ENCODE peak calls at places on chromosomes 13 and 19, in five cellular contexts. T is transverse colon, Q is tibial nerve, L is stomach, K is suprapubic skin. S is an unnamed sample.

GRCh38 chr13:33139186-33139585 is 123.0 kb downstream of the KL start:
- DNase-seq in Q (peak; percentile 54), K (peak; percentile 76), T (peak; percentile 42), L (no peak), S (no peak)

GRCh38 chr19:53977991-53978731 is 13.3 kb upstream of the CACNG6 start:
- DNase-seq in L (no peak), Q (no peak), T (no peak), K (no peak), S (no peak)

GRCh38 chr13:50892162-50892944 is 17.2 kb upstream of the RNASEH2B start:
- DNase-seq in Q (no peak), K (no peak), T (peak; percentile 40), L (no peak), S (no peak)

GRCh38 chr19:41928221-41928683 is at the start of gene ERFL:
- DNase-seq in Q (no peak), T (no peak), L (no peak), K (no peak), S (no peak)

GRCh38 chr13:101945435-101945834 is 456.4 kb downstream of the FGF14 start:
- DNase-seq in L (no peak), Q (no peak), K (no peak), T (no peak), S (no peak)

GRCh38 chr13:26941345-26942174 is 181.0 kb upstream of the GPR12 start:
- DNase-seq in T (no peak), K (no peak), Q (no peak), L (no peak), S (no peak)

GRCh38 chr19:53112286-53112685 is 9.1 kb upstream of the ZNF160 start:
- DNase-seq in Q (no peak), T (no peak), L (no peak), K (no peak), S (no peak)

GRCh38 chr13:51453959-51454703 is 1.3 kb upstream of the INTS6 start:
- DNase-seq in L (no peak), Q (no peak), K (no peak), T (peak; percentile 33), S (peak; percentile 38)

GRCh38 chr19:5308471-5309437 is 31.9 kb downstream of the PTPRS start:
- DNase-seq in L (peak; percentile 72), Q (peak; percentile 55), K (peak; percentile 73), T (peak; percentile 62), S (peak; percentile 80)

GRCh38 chr13:36352350-36352749 is 6.2 kb upstream of the SPART start:
- DNase-seq in L (no peak), T (no peak), K (no peak), Q (no peak), S (no peak)

GRCh38 chr13:91817250-91817649 is 418.8 kb downstream of the GPC5 start:
- DNase-seq in K (no peak), Q (no peak), L (no peak), T (no peak), S (no peak)

GRCh38 chr19:53868091-53868891 is 608 bp downstream of the MYADM start:
- DNase-seq in L (peak; percentile 44), K (peak; percentile 90), Q (no peak), T (peak; percentile 69), S (peak; percentile 59)

GRCh38 chr13:61766667-61767058 is 351.0 kb upstream of the PCDH20 start:
- DNase-seq in T (no peak), Q (no peak), K (no peak), L (no peak), S (no peak)

GRCh38 chr13:48954086-48954485 is 21.6 kb upstream of the FNDC3A start:
- DNase-seq in L (no peak), T (no peak), K (no peak), Q (no peak), S (no peak)

GRCh38 chr13:84237181-84237580 is 354.9 kb upstream of the SLITRK1 start:
- DNase-seq in T (no peak), Q (no peak), L (no peak), K (no peak), S (no peak)

GRCh38 chr13:54637377-54637776 is 1608.8 kb downstream of the OLFM4 start:
- DNase-seq in K (no peak), T (no peak), L (no peak), Q (no peak), S (no peak)

GRCh38 chr19:38384209-38385027 is 3.4 kb downstream of the GGN start:
- DNase-seq in T (no peak), L (no peak), Q (no peak), K (no peak), S (no peak)

GRCh38 chr19:55333870-55334269 is 5.8 kb upstream of the KMT5C start:
- DNase-seq in Q (no peak), L (peak; percentile 60), K (no peak), T (peak; percentile 88), S (no peak)

GRCh38 chr13:48580185-48580803 is 47.4 kb upstream of the RCBTB2 start:
- DNase-seq in K (no peak), Q (peak; percentile 85), T (peak; percentile 84), L (peak; percentile 85), S (peak; percentile 73)

GRCh38 chr19:54893406-54893805 is 12.5 kb upstream of the NCR1 start:
- DNase-seq in Q (no peak), T (no peak), K (no peak), L (no peak), S (no peak)

GRCh38 chr13:104085611-104086010 is 1019.4 kb upstream of the SLC10A2 start:
- DNase-seq in T (no peak), K (no peak), L (no peak), Q (no peak), S (no peak)

GRCh38 chr13:95924389-95924994 is 128.7 kb downstream of the UGGT2 start:
- DNase-seq in L (no peak), Q (no peak), T (no peak), K (no peak), S (no peak)

GRCh38 chr13:24341439-24341838 is 32.1 kb downstream of the C1QTNF9 start:
- DNase-seq in Q (no peak), K (no peak), L (peak; percentile 60), T (no peak), S (no peak)

GRCh38 chr19:49957262-49957915 is 3.6 kb downstream of the SIGLEC11 start:
- DNase-seq in K (no peak), L (no peak), T (no peak), Q (no peak), S (no peak)

GRCh38 chr19:17830567-17831418 is 9.5 kb upstream of the INSL3 start:
- DNase-seq in L (peak; percentile 90), K (peak; percentile 74), Q (peak; percentile 48), T (peak; percentile 82), S (peak; percentile 95)

GRCh38 chr13:70812481-70812880 is 704.2 kb upstream of the KLHL1 start:
- DNase-seq in K (no peak), Q (no peak), T (no peak), L (no peak), S (no peak)

GRCh38 chr13:27339299-27339698 is 68.7 kb downstream of the RASL11A start:
- DNase-seq in T (peak; percentile 44), K (no peak), L (peak; percentile 39), Q (no peak), S (no peak)

GRCh38 chr13:67303661-67304333 is 73.7 kb upstream of the PCDH9 start:
- DNase-seq in L (no peak), Q (no peak), T (no peak), K (no peak), S (no peak)

GRCh38 chr13:98439896-98440295 is 137.0 kb downstream of the STK24 start:
- DNase-seq in K (peak; percentile 52), Q (no peak), L (no peak), T (no peak), S (no peak)

DNA sequence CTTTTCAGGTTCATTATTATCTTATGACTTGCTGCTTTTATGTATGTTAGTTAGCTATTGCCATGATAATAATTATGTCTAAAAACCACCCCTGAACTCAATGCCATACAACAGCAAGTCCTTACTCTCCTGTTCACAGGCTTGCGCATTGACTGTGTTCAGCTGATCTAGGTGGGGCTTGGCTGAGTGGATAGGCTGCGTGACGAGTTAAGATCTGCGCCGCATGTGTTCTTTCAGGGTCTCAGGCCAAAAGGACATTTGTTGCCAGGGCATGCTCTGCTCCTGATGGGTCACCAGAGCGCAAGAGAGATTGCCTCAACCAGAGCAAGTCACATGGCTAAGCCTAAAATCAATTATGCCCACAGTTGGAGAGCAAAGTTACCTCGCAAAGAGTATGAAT is 859 bp downstream of the ZNF568 start:
- DNase-seq in Q (no peak), T (no peak), K (no peak), L (no peak), S (no peak)
- TF ChIP-seq POLR2A in Q (no peak), T (no peak), K (no peak), L (no peak), S (no peak)

GRCh38 chr19:10808937-10809655 is 26.9 kb downstream of the TMED1 start:
- DNase-seq in Q (no peak), K (no peak), L (peak; percentile 36), T (no peak), S (no peak)
- H3K27ac ChIP-seq in Q (no peak overlapping the region), K (no peak overlapping the region), L (no peak overlapping the region), T (no peak overlapping the region), S (no peak overlapping the region)

DNA sequence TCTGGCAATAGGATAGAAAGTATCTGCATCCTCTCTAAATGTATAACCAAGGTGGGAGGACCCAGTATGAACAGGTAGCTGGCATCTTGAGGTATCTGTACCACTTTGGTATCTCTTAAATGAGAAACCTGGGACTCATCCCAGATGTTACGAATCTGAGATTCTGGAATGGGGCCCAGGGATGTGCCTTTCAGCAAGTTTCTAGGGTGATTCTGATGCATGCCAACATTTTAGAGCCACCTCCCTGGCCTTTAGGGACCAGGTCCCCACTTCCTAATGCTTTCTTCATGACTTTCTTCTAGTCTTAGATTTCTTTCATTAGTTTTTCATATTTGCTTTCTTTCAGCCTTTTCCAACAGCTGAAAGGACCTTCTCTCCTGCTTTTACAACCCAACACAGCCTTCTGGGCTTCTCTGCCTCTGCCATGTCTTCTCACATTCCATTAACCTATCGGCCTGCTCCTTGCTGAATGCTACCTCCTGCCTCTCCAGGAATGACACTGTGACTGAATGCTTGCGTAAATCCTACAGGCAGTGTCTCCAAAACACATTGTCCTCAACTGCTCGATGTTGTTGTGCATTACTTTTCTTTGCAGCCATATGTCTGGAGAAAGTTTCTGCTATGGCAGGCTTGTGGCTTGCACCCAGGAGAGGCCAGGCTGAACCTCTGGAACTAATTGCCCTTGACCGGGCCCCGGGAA is 284.0 kb downstream of the DNAJC15 start:
- DNase-seq in L (no peak), Q (no peak), K (no peak), T (no peak), S (no peak)
- TF ChIP-seq EP300 in L (peak; percentile 63), Q (no peak), K (no peak), T (no peak), S (no peak)

GRCh38 chr19:23996549-23996948 is 81.9 kb downstream of the ZNF726 start:
- DNase-seq in Q (no peak), L (no peak), T (no peak), K (no peak), S (no peak)

GRCh38 chr19:24000656-24001055 is 86.0 kb downstream of the ZNF726 start:
- DNase-seq in L (no peak), K (no peak), Q (no peak), T (no peak), S (no peak)

GRCh38 chr19:23999821-24000610 is 85.3 kb downstream of the ZNF726 start:
- DNase-seq in T (no peak), L (no peak), K (no peak), Q (no peak), S (no peak)

GRCh38 chr19:24002256-24002945 is 84.6 kb upstream of the ZNF254 start:
- DNase-seq in Q (no peak), K (no peak), L (no peak), T (no peak), S (no peak)

DNA sequence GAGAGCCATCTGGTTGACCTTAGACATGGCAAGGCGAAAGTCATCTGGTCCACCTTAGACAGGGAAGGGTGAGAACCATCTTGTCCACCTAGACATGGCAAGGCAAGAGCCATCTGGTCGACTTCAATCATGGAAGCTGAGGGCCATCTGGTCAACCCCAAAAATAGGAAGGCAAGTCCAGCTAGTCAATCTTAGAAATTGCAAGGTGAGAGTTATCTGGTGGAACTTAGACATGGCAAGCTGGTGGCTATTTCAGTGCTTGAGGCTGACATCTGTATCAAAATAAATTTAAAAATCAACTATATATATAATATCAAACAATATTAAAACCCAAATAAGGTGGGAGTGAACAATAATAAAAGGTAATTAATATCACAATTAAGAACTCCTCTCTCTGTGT is 83.9 kb downstream of the ZNF726 start:
- DNase-seq in Q (no peak), K (no peak), T (no peak), L (no peak), S (no peak)
- TF ChIP-seq POLR2A in Q (no peak), K (no peak), T (no peak), L (no peak), S (no peak)

S was measured in ovary.